ENCODE peak calls at places on chromosomes 5 and 9, in seven cellular contexts. W is GM23248; E is A549; M is AG04450; T is mucosa of descending colon; I is CD8-positive, alpha-beta T cell; L is colonic mucosa. R is an unnamed sample.

GRCh38 chr5:9302228-9302627 is 243.6 kb downstream of the SEMA5A start:
- DNase-seq in M (no peak), E (no peak), T (no peak), L (no peak), I (no peak), W (peak), R (no peak)

GRCh38 chr9:126403451-126403850 is 76.8 kb downstream of the MVB12B start:
- DNase-seq in I (no peak), L (no peak), T (no peak), E (no peak), W (peak), M (no peak), R (no peak)

GRCh38 chr5:172156541-172156994 is 31.5 kb downstream of the STK10 start:
- DNase-seq in I (no peak), W (no peak), T (no peak), E (no peak), M (no peak), L (no peak), R (no peak)

GRCh38 chr9:112203536-112203935 is 28.4 kb upstream of the SUSD1 start:
- DNase-seq in W (peak), M (no peak), L (no peak), T (no peak), I (no peak), E (no peak), R (no peak)

GRCh38 chr9:95626341-95626740 is 109.6 kb upstream of the PTCH1 start:
- DNase-seq in I (no peak), W (no peak), T (no peak), E (no peak), L (no peak), M (no peak), R (no peak)

GRCh38 chr9:35112257-35113020 is 3.2 kb downstream of the ATOSB start:
- DNase-seq in L (no peak), E (no peak), W (peak), M (no peak), I (no peak), T (no peak), R (no peak)

GRCh38 chr5:106290841-106291240 is 1379.9 kb downstream of the EFNA5 start:
- DNase-seq in T (no peak), M (no peak), E (no peak), W (peak), I (no peak), L (no peak), R (no peak)

GRCh38 chr9:136089697-136090045 is 5.4 kb downstream of the NACC2 start:
- DNase-seq in E (no peak), I (no peak), M (no peak), W (peak), L (no peak), T (no peak), R (no peak)

GRCh38 chr5:134948929-134949328 is 18.8 kb upstream of the CATSPER3 start:
- DNase-seq in E (no peak), M (no peak), T (no peak), L (peak), W (peak), I (no peak), R (no peak)

GRCh38 chr9:18268381-18268780 is 205.6 kb upstream of the ADAMTSL1 start:
- DNase-seq in L (no peak), M (no peak), E (no peak), W (peak), T (no peak), I (no peak), R (no peak)

GRCh38 chr5:77398896-77399295 is 93.2 kb downstream of the WDR41 start:
- DNase-seq in E (no peak), W (no peak), I (no peak), T (no peak), M (no peak), L (no peak), R (no peak)

GRCh38 chr5:65809817-65810531 is 88.0 kb downstream of the NLN start:
- DNase-seq in T (peak), M (no peak), W (peak), L (peak), I (no peak), E (no peak), R (peak)

GRCh38 chr5:8714197-8714596 is 831.7 kb downstream of the SEMA5A start:
- DNase-seq in I (no peak), T (no peak), L (no peak), E (no peak), M (no peak), W (no peak), R (no peak)

GRCh38 chr5:141713616-141714309 is 31.7 kb upstream of the ARAP3 start:
- DNase-seq in M (no peak), T (no peak), I (no peak), E (no peak), L (no peak), W (peak), R (no peak)

GRCh38 chr5:132487095-132487428 is 3.5 kb downstream of the IRF1 start:
- DNase-seq in L (peak), M (no peak), W (no peak), I (no peak), T (no peak), E (no peak), R (no peak)

GRCh38 chr5:132487841-132488555 is 2.6 kb downstream of the IRF1 start:
- DNase-seq in W (no peak), T (no peak), I (no peak), L (peak), E (no peak), M (no peak), R (no peak)

GRCh38 chr5:132489871-132490483 is 596 bp downstream of the IRF1 start:
- DNase-seq in E (peak), T (peak), W (peak), I (peak), L (peak), M (no peak), R (no peak)

GRCh38 chr5:132489051-132489770 is 1.4 kb downstream of the IRF1 start:
- DNase-seq in M (no peak), W (no peak), T (no peak), I (no peak), E (no peak), L (peak), R (no peak)

GRCh38 chr5:132488590-132488989 is 2.0 kb downstream of the IRF1 start:
- DNase-seq in I (peak), T (no peak), M (no peak), E (no peak), W (no peak), L (no peak), R (no peak)
- H3K4me3 ChIP-seq in I (peak), T (peak), M (peak), E (no peak), W (peak), L (peak), R (peak)

GRCh38 chr5:174736351-174736721 is 12.0 kb downstream of the MSX2 start:
- DNase-seq in T (no peak), W (peak), L (no peak), M (peak), E (no peak), I (no peak), R (no peak)
- H3K4me3 ChIP-seq in T (no peak), W (peak), L (no peak), M (no peak), E (no peak), I (no peak), R (no peak)

DNA sequence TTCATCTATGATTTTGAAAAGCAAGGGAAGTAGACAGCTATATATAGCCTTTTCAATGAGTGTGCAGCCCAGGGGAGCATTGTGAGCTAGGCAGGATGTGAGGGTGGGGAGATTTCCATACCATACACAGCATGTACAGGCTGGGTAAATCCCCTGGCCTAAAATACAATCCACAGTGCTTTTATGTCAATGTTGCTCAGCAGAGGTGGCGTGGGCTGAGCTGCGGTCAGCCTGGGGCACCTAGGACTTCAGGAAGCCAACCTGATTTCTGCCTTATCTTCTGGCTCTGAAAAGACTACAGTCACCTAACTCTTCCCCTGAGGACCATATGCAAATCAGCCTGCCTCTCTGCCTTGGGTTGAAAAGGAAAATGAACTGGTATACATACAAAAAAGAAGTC is 6.3 kb upstream of the GARIN3 start:
- DNase-seq in L (no peak), I (peak), T (no peak), W (no peak), M (no peak), E (no peak), R (peak)
- H3K4me3 ChIP-seq in L (no peak), I (peak), T (no peak), W (no peak), M (no peak), E (no peak), R (no peak)

GRCh38 chr9:79360387-79361347 is 211.1 kb upstream of the TLE4 start:
- DNase-seq in E (no peak), L (no peak), I (no peak), M (no peak), W (peak), T (no peak), R (no peak)
- H3K4me3 ChIP-seq in E (no peak), L (no peak), I (no peak), M (no peak), W (no peak), T (no peak), R (no peak)

GRCh38 chr5:14108170-14108996 is 34.8 kb upstream of the TRIO start:
- DNase-seq in I (peak), E (peak), T (peak), L (peak), W (peak), M (peak), R (peak)
- H3K4me3 ChIP-seq in I (no peak), E (no peak), T (no peak), L (peak), W (peak), M (no peak), R (no peak)

DNA sequence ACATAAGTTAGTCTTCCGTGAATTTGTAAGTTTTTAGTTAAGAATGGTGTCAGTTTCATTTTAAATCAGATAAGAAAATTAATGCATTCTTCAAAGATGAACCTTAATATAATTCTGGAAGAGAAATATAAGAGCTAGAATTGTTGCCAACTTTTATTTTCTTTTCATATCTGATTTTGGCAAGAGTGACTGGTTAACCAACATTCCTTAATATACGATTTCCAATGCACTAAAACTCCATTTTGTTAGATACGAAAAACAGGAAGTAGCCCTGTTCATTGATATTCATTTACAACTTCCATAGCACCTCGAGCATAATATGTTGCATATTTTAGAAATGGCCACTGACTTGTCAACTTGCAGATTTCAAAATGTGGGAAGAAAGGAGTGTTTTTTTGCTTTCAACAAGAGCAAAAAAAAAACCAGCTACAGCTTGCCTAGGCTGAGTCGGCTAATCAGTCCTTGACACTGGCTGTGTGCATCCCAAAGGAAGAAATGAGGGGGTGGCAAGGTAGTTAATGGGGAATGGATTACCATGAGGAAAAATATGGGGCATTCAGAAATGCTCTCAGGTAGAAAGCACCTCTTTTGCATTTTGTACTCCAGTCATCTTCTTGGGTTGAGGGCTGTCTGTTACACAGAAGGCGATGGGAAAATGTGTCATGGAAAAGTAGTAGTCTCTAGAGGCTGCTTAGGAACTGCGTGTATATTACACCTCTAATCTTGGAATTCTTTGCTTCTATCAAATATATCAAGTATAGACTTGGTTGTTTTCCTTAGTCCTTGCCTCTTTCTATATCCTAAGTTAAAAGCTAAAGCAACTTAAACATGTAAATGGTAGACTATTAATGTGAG is 3.9 kb downstream of the MAP3K1 start:
- DNase-seq in L (no peak), I (no peak), T (no peak), E (no peak), W (no peak), M (no peak), R (peak)
- H3K4me3 ChIP-seq in L (peak), I (peak), T (no peak), E (no peak), W (no peak), M (peak), R (no peak)

DNA sequence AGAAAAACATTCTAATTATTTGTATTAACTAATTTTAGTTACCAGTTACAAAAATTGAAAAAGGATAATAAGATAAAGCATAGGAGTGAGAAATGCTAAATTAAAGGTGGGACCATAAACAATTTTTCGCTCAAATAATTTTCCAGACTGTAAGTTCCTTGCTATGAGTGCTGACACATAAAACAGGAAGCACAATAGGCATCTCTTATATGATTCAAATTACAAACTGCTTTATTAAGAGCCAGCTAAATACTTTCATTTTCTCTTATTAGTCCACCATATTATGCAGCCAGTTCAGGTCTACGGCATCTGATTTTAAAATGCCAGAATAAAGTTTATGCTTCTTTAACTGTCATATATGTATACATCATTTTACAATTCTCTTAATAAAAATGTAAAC is 4.4 kb downstream of the RC3H2 start:
- DNase-seq in E (no peak), M (no peak), W (peak), L (no peak), T (no peak), I (no peak), R (peak)
- H3K4me3 ChIP-seq in E (no peak), M (peak), W (peak), L (no peak), T (no peak), I (no peak), R (no peak)